ENCODE peak calls at places on chromosomes 11 and 22, in nine cellular contexts. L is AG09309; G is HFF-Myc; D is K562; O is CD4-positive, alpha-beta T cell; A is choroid plexus epithelial cell; E is Calu3; K is GM12865; Z is dorsolateral prefrontal cortex. S is an unnamed sample.

GRCh38 chr11:128476729-128477128 is 110.6 kb downstream of the ETS1 start:
- DNase-seq in L (no peak), K (no peak), A (peak), G (no peak), E (no peak), O (peak), D (peak), Z (no peak), S (no peak)

GRCh38 chr11:35615911-35616900 is 2.1 kb upstream of the FJX1 start:
- DNase-seq in Z (no peak), L (no peak), K (peak), G (no peak), A (peak), D (peak), E (peak), O (no peak), S (peak)

GRCh38 chr11:47617417-47617809 is 23.2 kb upstream of the C1QTNF4 start:
- DNase-seq in A (peak), Z (no peak), O (no peak), L (peak), G (no peak), K (peak), D (no peak), E (no peak), S (no peak)

GRCh38 chr11:44607324-44607962 is 42.0 kb downstream of the CD82 start:
- DNase-seq in G (no peak), D (peak), A (no peak), L (peak), O (no peak), K (no peak), Z (no peak), E (no peak), S (no peak)

GRCh38 chr22:49205401-49205800 is 622.3 kb downstream of the BRD1 start:
- DNase-seq in D (no peak), K (no peak), O (no peak), L (no peak), E (no peak), G (no peak), Z (no peak), A (no peak), S (no peak)

GRCh38 chr11:27116684-27117083 is 76.1 kb downstream of the BBOX1 start:
- DNase-seq in L (peak), A (peak), G (peak), Z (no peak), E (no peak), O (no peak), K (no peak), D (no peak), S (no peak)

GRCh38 chr11:67457453-67457852 is 2.3 kb downstream of the CABP4 start:
- DNase-seq in G (no peak), K (no peak), A (no peak), E (no peak), O (no peak), L (no peak), D (no peak), Z (no peak), S (no peak)

GRCh38 chr22:37803636-37804371 is 3.9 kb upstream of the GCAT start:
- DNase-seq in K (no peak), E (no peak), D (no peak), A (no peak), L (no peak), Z (no peak), G (no peak), O (no peak), S (no peak)

GRCh38 chr11:123065634-123066033 is 3.7 kb upstream of the HSPA8 start:
- DNase-seq in L (peak), E (no peak), G (no peak), K (no peak), Z (no peak), O (no peak), A (peak), D (no peak), S (no peak)

GRCh38 chr11:2713721-2714462 is 14.1 kb upstream of the KCNQ1OT1 start:
- DNase-seq in E (no peak), O (no peak), G (peak), K (no peak), D (no peak), A (no peak), L (no peak), Z (no peak), S (no peak)

GRCh38 chr11:94776351-94777321 is 8.5 kb downstream of the AMOTL1 start:
- DNase-seq in E (peak), O (no peak), L (peak), A (peak), G (no peak), Z (no peak), D (peak), K (no peak), S (no peak)

GRCh38 chr11:1556278-1557167 is 15.5 kb downstream of the DUSP8 start:
- DNase-seq in Z (no peak), A (no peak), D (no peak), O (no peak), G (no peak), K (no peak), L (no peak), E (no peak), S (no peak)

GRCh38 chr11:1555713-1556153 is 16.3 kb downstream of the DUSP8 start:
- DNase-seq in A (no peak), G (no peak), D (no peak), O (no peak), Z (no peak), E (no peak), K (no peak), L (no peak), S (no peak)

GRCh38 chr11:1557168-1557884 is 14.7 kb downstream of the DUSP8 start:
- DNase-seq in E (no peak), Z (no peak), L (no peak), K (no peak), O (no peak), A (no peak), D (no peak), G (no peak), S (no peak)

GRCh38 chr11:1553808-1554594 is 18.1 kb downstream of the DUSP8 start:
- DNase-seq in A (no peak), G (no peak), D (no peak), Z (no peak), L (no peak), O (no peak), E (peak), K (no peak), S (no peak)

GRCh38 chr11:1554981-1555712 is 16.9 kb downstream of the DUSP8 start:
- DNase-seq in E (no peak), G (no peak), L (no peak), A (no peak), O (no peak), D (no peak), Z (no peak), K (no peak), S (no peak)
- TF ChIP-seq CTCF in E (no peak), G (no peak), L (no peak), A (no peak), O (no peak), D (no peak), Z (no peak), K (no peak), S (no peak)

GRCh38 chr11:111762981-111763643 is 3.1 kb downstream of the PPP2R1B start:
- DNase-seq in Z (no peak), K (no peak), D (no peak), E (no peak), G (no peak), O (no peak), A (peak), L (no peak), S (no peak)
- TF ChIP-seq CTCF in Z (peak), K (no peak), D (no peak), E (no peak), G (no peak), O (no peak), A (peak), L (peak), S (no peak)

GRCh38 chr11:12102588-12103410 is 7.6 kb upstream of the MICAL2 start:
- DNase-seq in A (peak), D (no peak), G (no peak), E (no peak), Z (no peak), K (no peak), O (no peak), L (no peak), S (no peak)
- TF ChIP-seq CTCF in A (peak), D (no peak), G (no peak), E (no peak), Z (no peak), K (no peak), O (no peak), L (peak), S (no peak)

DNA sequence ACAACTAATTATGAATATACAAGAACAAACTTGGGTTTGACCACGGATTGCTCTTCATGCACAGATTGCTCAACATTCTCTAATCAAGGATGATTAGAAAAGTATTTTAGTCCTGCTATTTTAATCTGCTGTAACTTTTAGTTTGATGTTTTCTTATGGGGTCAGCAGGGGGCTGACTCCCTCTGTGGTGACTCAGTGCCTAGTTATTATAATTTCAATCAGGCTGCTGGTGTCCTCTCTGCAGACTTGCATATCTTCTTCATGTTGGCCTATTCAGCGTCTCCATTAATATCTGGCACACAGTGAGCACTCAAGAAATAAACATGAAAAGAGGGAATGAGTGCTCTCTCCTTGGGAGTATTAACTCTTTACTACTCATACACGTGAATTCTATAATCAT is 223.8 kb upstream of the DDI1 start:
- DNase-seq in D (no peak), L (no peak), G (no peak), E (no peak), K (no peak), A (peak), Z (no peak), O (no peak), S (no peak)
- TF ChIP-seq CTCF in D (no peak), L (no peak), G (no peak), E (no peak), K (no peak), A (peak), Z (no peak), O (no peak), S (no peak)

GRCh38 chr11:104254347-104254746 is 90.4 kb upstream of the PDGFD start:
- DNase-seq in L (no peak), Z (no peak), O (no peak), D (peak), E (peak), G (peak), A (peak), K (peak), S (no peak)
- TF ChIP-seq CTCF in L (no peak), Z (peak), O (no peak), D (peak), E (peak), G (peak), A (peak), K (peak), S (peak)